ENCODE peak calls at places on chromosome 22, in five cellular contexts. M is mesothelial cell of epicardium, H is pancreas, W is endothelial cell, T is Calu3. Q is an unnamed sample.

GRCh38 chr22:44549701-44550100 is 51.7 kb upstream of the RTL6 start:
- DNase-seq in M (no peak), H (no peak), W (no peak), T (no peak), Q (no peak)

GRCh38 chr22:19962909-19963806 is 21.5 kb upstream of the TXNRD2 start:
- DNase-seq in M (peak), W (no peak), T (peak), H (peak), Q (no peak)

GRCh38 chr22:17845340-17845739 is 71.1 kb upstream of the BID start:
- DNase-seq in T (no peak), H (no peak), M (no peak), W (no peak), Q (no peak)

GRCh38 chr22:26143801-26144325 is 25.4 kb upstream of the SEZ6L start:
- DNase-seq in T (no peak), H (no peak), W (no peak), M (no peak), Q (no peak)

GRCh38 chr22:17795143-17795542 is 20.9 kb upstream of the BID start:
- DNase-seq in W (no peak), M (no peak), H (no peak), T (no peak), Q (no peak)

GRCh38 chr22:19036523-19037273 is 85.5 kb downstream of the DGCR2 start:
- DNase-seq in W (no peak), T (no peak), H (peak), M (no peak), Q (no peak)

GRCh38 chr22:20463324-20464095 is 25.9 kb upstream of the SCARF2 start:
- DNase-seq in W (no peak), H (no peak), M (no peak), T (no peak), Q (peak)

GRCh38 chr22:20561882-20562281 is 54.5 kb downstream of the MED15 start:
- DNase-seq in T (no peak), M (no peak), H (no peak), W (no peak), Q (no peak)

GRCh38 chr22:49123621-49124192 is 704.0 kb downstream of the BRD1 start:
- DNase-seq in T (no peak), W (no peak), M (no peak), H (no peak), Q (no peak)

GRCh38 chr22:48574776-48575566 is 1252.7 kb downstream of the BRD1 start:
- DNase-seq in M (peak), W (peak), T (no peak), H (peak), Q (no peak)

GRCh38 chr22:32020117-32020516 is 22.9 kb upstream of the SLC5A1 start:
- DNase-seq in M (no peak), T (peak), H (no peak), W (no peak), Q (no peak)

GRCh38 chr22:42635531-42635930 is 4.9 kb downstream of the ATP5MGL start:
- DNase-seq in T (peak), H (no peak), M (no peak), W (no peak), Q (no peak)

GRCh38 chr22:43923191-43923590 is 414 bp upstream of the PNPLA3 start:
- DNase-seq in W (no peak), M (no peak), T (no peak), H (no peak), Q (no peak)

GRCh38 chr22:17235149-17235655 is 16.0 kb upstream of the ADA2 start:
- DNase-seq in T (no peak), M (no peak), W (no peak), H (no peak), Q (no peak)

GRCh38 chr22:47872761-47873535 is 1110.5 kb downstream of the TBC1D22A start:
- DNase-seq in H (no peak), M (no peak), T (no peak), W (no peak), Q (no peak)

GRCh38 chr22:19178065-19178658 is 374 bp downstream of the SLC25A1 start:
- DNase-seq in W (peak), M (peak), T (peak), H (peak), Q (peak)

GRCh38 chr22:17369553-17370035 is 334 bp downstream of the CECR2 start:
- DNase-seq in T (no peak), M (peak), W (peak), H (peak), Q (no peak)

GRCh38 chr22:17086750-17087149 is 1.9 kb downstream of the IL17RA start:
- DNase-seq in M (no peak), W (no peak), T (no peak), H (no peak), Q (no peak)

GRCh38 chr22:26471522-26471921 is 12.1 kb downstream of the HPS4 start:
- DNase-seq in W (no peak), T (peak), M (no peak), H (no peak), Q (no peak)

GRCh38 chr22:39535831-39536449 is 3.4 kb upstream of the RPS19BP1 start:
- DNase-seq in T (no peak), M (no peak), W (no peak), H (no peak), Q (no peak)

GRCh38 chr22:25953919-25954318 is 211.9 kb downstream of the MYO18B start:
- DNase-seq in T (no peak), W (no peak), M (no peak), H (no peak), Q (no peak)

GRCh38 chr22:19134874-19135273 is 3.8 kb downstream of the TSSK2 start:
- DNase-seq in M (no peak), H (peak), W (no peak), T (no peak), Q (no peak)

GRCh38 chr22:44276041-44276440 is 36.7 kb downstream of the SHISAL1 start:
- DNase-seq in T (no peak), W (no peak), M (no peak), H (no peak), Q (no peak)

GRCh38 chr22:19194751-19195536 is 16.4 kb upstream of the SLC25A1 start:
- DNase-seq in W (no peak), M (no peak), H (no peak), T (no peak), Q (no peak)

GRCh38 chr22:44391026-44391425 is 78.3 kb upstream of the SHISAL1 start:
- DNase-seq in H (no peak), W (no peak), T (no peak), M (no peak), Q (no peak)

GRCh38 chr22:46129390-46130041 is 20.8 kb upstream of the PPARA start:
- DNase-seq in W (no peak), T (no peak), M (no peak), H (peak), Q (peak)
- TF ChIP-seq CTCF in W (no peak), T (no peak), M (no peak), H (no peak), Q (no peak)

GRCh38 chr22:22848364-22848866 is 39.2 kb upstream of the IGLL5 start:
- DNase-seq in T (peak), M (peak), W (peak), H (peak), Q (peak)
- TF ChIP-seq CTCF in T (peak), M (peak), W (peak), H (peak), Q (peak)

GRCh38 chr22:45830531-45831245 is 146.3 kb downstream of the WNT7B start:
- DNase-seq in H (no peak), T (no peak), W (no peak), M (no peak), Q (no peak)

GRCh38 chr22:45831394-45831793 is 145.6 kb downstream of the WNT7B start:
- DNase-seq in T (peak), W (no peak), H (no peak), M (no peak), Q (no peak)

GRCh38 chr22:45832959-45833580 is 143.9 kb downstream of the WNT7B start:
- DNase-seq in T (no peak), H (no peak), M (no peak), W (no peak), Q (no peak)

GRCh38 chr22:45833613-45834012 is 143.3 kb downstream of the WNT7B start:
- DNase-seq in T (no peak), H (no peak), M (no peak), W (no peak), Q (no peak)

GRCh38 chr22:45832180-45832579 is 144.8 kb downstream of the WNT7B start:
- DNase-seq in H (no peak), T (no peak), M (no peak), W (no peak), Q (no peak)
- TF ChIP-seq CTCF in H (no peak), T (no peak), M (no peak), W (no peak), Q (no peak)

GRCh38 chr22:50233223-50233622 is 11.6 kb downstream of the TUBGCP6 start:
- DNase-seq in M (no peak), W (no peak), H (peak), T (no peak), Q (no peak)
- TF ChIP-seq CTCF in M (no peak), W (no peak), H (no peak), T (no peak), Q (no peak)

GRCh38 chr22:37331811-37332536 is 49.7 kb downstream of the CYTH4 start:
- DNase-seq in T (peak), M (no peak), H (peak), W (no peak), Q (no peak)

GRCh38 chr22:37329239-37330140 is 47.2 kb downstream of the CYTH4 start:
- DNase-seq in W (no peak), H (no peak), M (no peak), T (no peak), Q (no peak)

GRCh38 chr22:37328017-37328416 is 45.7 kb downstream of the CYTH4 start:
- DNase-seq in W (no peak), M (no peak), H (no peak), T (peak), Q (no peak)

GRCh38 chr22:37331034-37331428 is 48.7 kb downstream of the CYTH4 start:
- DNase-seq in H (peak), M (no peak), W (no peak), T (peak), Q (no peak)

GRCh38 chr22:37330200-37331033 is 48.1 kb downstream of the CYTH4 start:
- DNase-seq in M (peak), H (peak), W (peak), T (peak), Q (peak)
- TF ChIP-seq CTCF in M (no peak), H (no peak), W (no peak), T (peak), Q (no peak)

GRCh38 chr22:23858484-23858815 is 775 bp downstream of the SLC2A11 start:
- DNase-seq in W (no peak), H (no peak), M (no peak), T (no peak), Q (no peak)

GRCh38 chr22:23856721-23857605 is 712 bp upstream of the SLC2A11 start:
- DNase-seq in W (peak), T (peak), M (peak), H (peak), Q (peak)

GRCh38 chr22:23859201-23859600 is 1.5 kb downstream of the SLC2A11 start:
- DNase-seq in W (no peak), H (peak), M (no peak), T (no peak), Q (no peak)

GRCh38 chr22:23862103-23862502 is 4.4 kb downstream of the SLC2A11 start:
- DNase-seq in W (peak), T (peak), H (no peak), M (no peak), Q (no peak)

GRCh38 chr22:23857606-23858483 is at the start of gene SLC2A11:
- DNase-seq in H (peak), M (peak), T (peak), W (peak), Q (peak)
- TF ChIP-seq CTCF in H (no peak), M (no peak), T (peak), W (no peak), Q (peak)

DNA sequence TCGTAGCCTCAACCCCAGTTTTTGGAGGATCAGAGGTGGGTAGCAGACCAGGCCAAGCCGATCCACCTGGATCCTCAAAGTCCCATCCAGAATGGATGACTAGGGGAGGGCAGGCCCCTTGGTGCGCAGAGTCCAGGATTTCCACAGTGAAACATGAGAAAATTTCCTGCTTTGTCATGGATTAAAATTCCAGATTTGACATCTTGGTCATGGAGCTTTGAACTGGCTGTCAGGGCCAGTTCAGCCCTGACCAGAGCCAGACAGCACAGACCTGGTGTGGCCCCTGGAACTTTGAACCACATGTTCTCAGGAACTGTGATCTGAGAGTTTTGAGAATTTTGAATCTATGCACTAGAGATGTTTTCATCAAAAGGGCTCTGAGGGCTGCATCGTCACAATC is 177.5 kb downstream of the MN1 start:
- DNase-seq in W (no peak), H (no peak), M (no peak), T (no peak), Q (peak)
- TF ChIP-seq CTCF in W (no peak), H (no peak), M (no peak), T (no peak), Q (no peak)

GRCh38 chr22:33519140-33519973 is 400.9 kb downstream of the LARGE1 start:
- DNase-seq in H (no peak), T (peak), M (no peak), W (peak), Q (peak)
- TF ChIP-seq CTCF in H (peak), T (peak), M (peak), W (peak), Q (peak)

DNA sequence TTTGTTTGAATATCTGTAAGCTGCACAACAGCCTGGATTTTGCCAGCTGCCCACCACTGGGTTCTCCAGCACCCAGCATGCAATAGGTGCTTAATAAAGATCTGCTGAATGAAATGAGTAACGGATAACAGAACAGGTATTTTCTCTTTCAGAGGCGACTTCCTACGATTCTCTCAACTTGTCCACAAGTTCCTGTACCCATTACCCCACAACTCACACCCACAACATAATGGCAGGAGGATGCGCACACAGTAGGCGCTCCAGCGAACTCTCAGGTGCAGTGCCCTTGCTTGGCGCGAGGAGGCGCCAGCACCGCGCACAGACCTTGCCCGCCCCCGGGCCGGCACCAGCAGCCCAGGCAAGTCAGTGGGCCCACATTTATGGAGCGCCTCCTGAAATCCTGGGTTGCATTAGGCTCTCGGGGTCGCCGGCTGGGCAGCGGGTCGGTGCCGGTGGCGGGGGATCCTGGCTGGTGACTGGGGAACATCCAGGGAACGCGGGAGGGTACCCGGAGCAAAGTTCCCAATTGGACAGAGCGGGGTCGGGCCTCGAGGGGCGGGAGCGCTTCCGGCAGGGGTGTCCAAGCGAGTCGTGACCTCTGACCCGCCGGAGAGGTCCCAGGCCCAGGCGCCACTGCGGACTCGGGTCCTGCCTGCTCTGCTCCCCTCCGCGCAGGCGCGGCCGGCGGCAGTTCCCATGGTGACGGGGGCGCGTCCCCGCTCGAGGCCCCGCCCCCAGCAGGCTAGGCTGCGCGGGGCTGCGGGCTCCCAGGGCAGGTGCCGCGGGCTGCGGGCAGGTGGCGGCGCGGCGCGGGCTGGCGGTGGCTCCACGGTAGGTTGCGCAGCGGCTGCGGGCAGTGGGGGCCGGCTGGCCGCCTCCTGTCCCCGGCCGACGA is at the start of gene KIAA1671:
- DNase-seq in M (peak), T (peak), W (peak), H (peak), Q (peak)
- TF ChIP-seq CTCF in M (peak), T (peak), W (peak), H (peak), Q (peak)

GRCh38 chr22:29625090-29625825 is 21.8 kb downstream of the NF2 start:
- DNase-seq in H (no peak), W (peak), T (peak), M (no peak), Q (no peak)
- TF ChIP-seq CTCF in H (peak), W (peak), T (peak), M (peak), Q (peak)